ENCODE peak calls at places on chromosome X, in six cellular contexts. Y is WTC11; S is stimulated activated CD4-positive, alpha-beta T cell treated with anti-CD3 and anti-CD28 coated beads, Interleukin-2, amount 100 ng/mL, for 48 hours; J is T-helper 9 cell; W is pancreas; O is NCI-H345. H is an unnamed sample.
A peak's percentile ranks its signal among the peaks of the same experiment; 100 is the strongest.

GRCh38 chrX:68671221-68671620 is 23.8 kb downstream of the STARD8 start:
- DNase-seq in S (no peak), Y (no peak), W (no peak), J (no peak), O (no peak), H (no peak)

GRCh38 chrX:42385730-42386129 is 392.2 kb downstream of the PPP1R2C start:
- DNase-seq in S (no peak), W (no peak), J (no peak), O (no peak), Y (no peak), H (no peak)

GRCh38 chrX:50108264-50108663 is 92.5 kb downstream of the AKAP4 start:
- DNase-seq in W (no peak), S (no peak), J (no peak), O (no peak), Y (no peak), H (no peak)

GRCh38 chrX:17735396-17735795 is 1.9 kb upstream of the SCML1 start:
- DNase-seq in W (no peak), J (no peak), Y (no peak), O (no peak), S (no peak), H (no peak)

GRCh38 chrX:71859637-71860036 is 51.0 kb upstream of the NHSL2 start:
- DNase-seq in J (no peak), W (no peak), Y (no peak), O (no peak), S (peak; percentile 27), H (no peak)

GRCh38 chrX:112147206-112147605 is 64.6 kb upstream of the TRPC5 start:
- DNase-seq in O (peak; percentile 16), J (no peak), Y (peak; percentile 20), W (no peak), S (no peak), H (no peak)

GRCh38 chrX:72466493-72466892 is 106.2 kb downstream of the HDAC8 start:
- DNase-seq in Y (no peak), O (no peak), W (no peak), S (no peak), J (no peak), H (no peak)

GRCh38 chrX:9172451-9172850 is 138.5 kb upstream of the FAM9B start:
- DNase-seq in Y (no peak), J (no peak), W (no peak), O (no peak), S (no peak), H (no peak)

GRCh38 chrX:39247536-39247935 is 446.3 kb downstream of the MID1IP1 start:
- DNase-seq in S (no peak), Y (no peak), J (no peak), O (no peak), W (no peak), H (no peak)

H was measured in ovary.